ENCODE peak calls at places on chromosomes 13 and 19, in five cellular contexts. Z is HCT116, D is K562, A is HepG2, M is GM12878. C is an unnamed sample.

GRCh38 chr13:45658586-45659235 is 43.2 kb upstream of the ERICH6B start:
- DNase-seq in Z (no peak), A (no peak), M (no peak), D (no peak), C (no peak)

GRCh38 chr19:50412419-50412818 is 6.3 kb upstream of the SPIB start:
- DNase-seq in Z (no peak), A (no peak), D (no peak), M (no peak), C (no peak)

GRCh38 chr19:16025108-16026101 is 50.9 kb upstream of the TPM4 start:
- DNase-seq in D (peak), M (no peak), Z (peak), A (peak), C (no peak)

GRCh38 chr19:27775395-27775794 is 1437.6 kb downstream of the UQCRFS1 start:
- DNase-seq in D (no peak), M (no peak), Z (no peak), A (no peak), C (no peak)

GRCh38 chr13:96726651-96727050 is 267.6 kb downstream of the OXGR1 start:
- DNase-seq in M (no peak), Z (no peak), D (no peak), A (no peak), C (no peak)

GRCh38 chr19:47529018-47529742 is 14.3 kb upstream of the NAPA start:
- DNase-seq in A (no peak), Z (no peak), D (no peak), M (no peak), C (no peak)

GRCh38 chr13:52835071-52835793 is 13.2 kb downstream of the PCDH8 start:
- DNase-seq in D (no peak), M (no peak), Z (no peak), A (no peak), C (no peak)

GRCh38 chr19:1273263-1274041 is 1.9 kb upstream of the FAM174C start:
- DNase-seq in D (no peak), A (no peak), M (no peak), Z (no peak), C (no peak)

GRCh38 chr19:40907968-40908735 is 26.1 kb upstream of the CYP2A7 start:
- DNase-seq in M (no peak), A (no peak), D (peak), Z (no peak), C (peak)

GRCh38 chr13:102846261-102847015 is 606 bp downstream of the ERCC5 start:
- DNase-seq in Z (peak), D (no peak), M (no peak), A (peak), C (no peak)
- TF ChIP-seq ATF3 in Z (no peak), D (no peak), M (no peak), A (no peak), C (no peak)

GRCh38 chr19:18999896-19000620 is 33.3 kb downstream of the SUGP2 start:
- DNase-seq in M (no peak), A (no peak), Z (no peak), D (no peak), C (no peak)
- TF ChIP-seq CEBPB in M (no peak), A (no peak), Z (no peak), D (no peak), C (no peak)

DNA sequence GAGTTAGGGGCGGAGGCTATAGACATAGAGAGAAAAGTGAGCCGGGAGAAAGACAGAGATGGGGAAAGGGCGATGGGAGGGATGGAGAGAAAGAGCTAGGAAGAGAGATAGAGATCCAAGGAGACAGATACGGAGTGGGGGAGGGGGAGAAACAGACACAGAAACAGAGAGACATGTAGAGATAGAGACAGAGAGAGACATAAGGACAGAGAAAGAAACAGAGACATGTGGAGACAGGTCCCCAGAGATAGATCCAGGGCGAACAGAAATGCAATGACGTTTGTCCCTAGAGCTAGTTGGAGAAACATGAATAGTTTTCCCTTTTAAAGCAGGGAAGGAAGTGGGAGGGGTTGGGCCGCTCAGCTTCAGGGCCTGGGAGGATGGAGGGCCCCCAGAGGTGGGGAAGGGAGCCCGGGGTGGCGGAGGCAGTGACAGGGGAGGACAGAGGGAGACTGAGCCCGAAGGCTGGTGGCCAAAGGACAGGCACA is 4.6 kb downstream of the PPP1R14A start:
- DNase-seq in Z (no peak), M (no peak), D (no peak), A (no peak), C (no peak)
- TF ChIP-seq ATF3 in Z (no peak), M (no peak), D (no peak), A (no peak), C (no peak)

GRCh38 chr13:48221301-48222190 is 11.5 kb upstream of the ITM2B start:
- DNase-seq in D (no peak), A (no peak), M (no peak), Z (no peak), C (no peak)
- TF ChIP-seq CEBPB in D (no peak), A (no peak), M (no peak), Z (no peak), C (no peak)

GRCh38 chr13:79557666-79558065 is 76.7 kb downstream of the NDFIP2 start:
- DNase-seq in Z (no peak), M (no peak), D (no peak), A (no peak), C (no peak)

GRCh38 chr13:79562557-79562956 is 81.6 kb downstream of the NDFIP2 start:
- DNase-seq in D (no peak), Z (no peak), M (no peak), A (no peak), C (no peak)

GRCh38 chr13:79566118-79566517 is 85.2 kb downstream of the NDFIP2 start:
- DNase-seq in M (no peak), Z (no peak), A (no peak), D (no peak), C (no peak)

DNA sequence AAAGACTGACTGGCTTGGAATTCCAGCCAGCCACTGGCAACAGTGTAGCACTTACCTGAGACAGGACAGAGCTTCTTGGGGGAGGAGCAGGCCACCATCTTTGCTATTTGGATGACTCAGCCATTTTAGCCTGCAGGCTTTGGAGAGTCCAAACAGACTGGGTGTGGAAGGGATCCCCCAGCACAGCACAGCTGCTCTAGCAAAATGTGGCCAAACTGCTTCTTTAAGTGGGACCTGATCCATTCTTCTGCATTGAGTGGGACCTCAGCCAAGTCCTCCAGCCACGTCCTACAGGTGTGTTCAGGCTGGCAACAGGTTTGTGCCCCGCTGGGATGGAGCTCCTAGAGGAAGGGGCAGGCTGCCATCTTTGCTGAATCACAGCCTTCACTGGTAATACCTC is 80.0 kb downstream of the NDFIP2 start:
- DNase-seq in M (no peak), D (no peak), Z (no peak), A (no peak), C (no peak)
- TF ChIP-seq ATF3 in M (no peak), D (no peak), Z (no peak), A (no peak), C (no peak)

DNA sequence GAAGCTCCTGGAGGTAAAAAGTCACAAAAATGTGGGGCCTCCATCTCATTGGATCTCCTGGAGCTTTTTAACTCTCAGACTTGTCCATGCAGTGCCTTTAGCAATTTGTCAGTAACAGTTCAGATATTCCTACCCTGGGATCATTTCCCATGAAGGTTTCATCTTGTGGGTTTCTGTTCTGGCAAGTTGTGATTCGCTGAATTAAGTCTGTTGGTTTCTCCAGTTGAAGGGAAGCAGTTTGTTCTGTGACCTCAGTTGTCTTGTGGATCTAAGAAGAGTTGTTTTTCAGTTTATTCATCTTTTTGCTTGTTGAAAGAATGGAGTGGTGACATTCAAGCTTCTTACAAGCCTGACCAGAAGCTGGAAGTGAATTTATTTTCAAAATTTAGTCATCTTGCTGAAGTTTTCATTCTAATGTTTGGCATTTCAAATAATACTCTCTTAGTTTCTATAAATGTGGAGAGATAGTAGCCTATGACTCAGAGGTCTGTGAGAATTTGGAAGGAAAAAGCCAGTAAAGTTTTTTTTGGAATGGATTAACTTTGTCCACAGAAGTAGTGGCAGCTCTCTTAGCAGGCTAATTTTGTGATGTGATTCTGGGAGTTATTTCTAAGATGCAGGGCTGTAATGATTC is 120.1 kb upstream of the CSNK1A1L start:
- DNase-seq in M (no peak), A (no peak), D (no peak), Z (no peak), C (no peak)
- TF ChIP-seq CEBPB in M (no peak), A (no peak), D (no peak), Z (no peak), C (no peak)